ENCODE peak calls at places on chromosomes 16 and 17, in seven cellular contexts. B is HCT116, X is right atrium auricular region, Q is prostate gland, Y is K562, D is heart left ventricle, T is mammary epithelial cell. S is an unnamed sample. For H3K36me3, the result is how much of the 10 kb centered on the place peaks cover.

GRCh38 chr16:4613636-4614570 is 785 bp downstream of the UBALD1 start:
- DNase-seq in X (no peak), Q (no peak), B (no peak), T (peak), Y (peak), D (no peak), S (no peak)

GRCh38 chr17:80956321-80957190 is 35.1 kb upstream of the CHMP6 start:
- DNase-seq in X (no peak), D (peak), Y (no peak), Q (no peak), T (no peak), B (no peak), S (no peak)

GRCh38 chr17:17776889-17777288 is 59.9 kb downstream of the SREBF1 start:
- DNase-seq in D (no peak), X (no peak), Q (no peak), Y (no peak), B (no peak), T (no peak), S (no peak)

GRCh38 chr17:17155568-17155967 is 50.6 kb downstream of the PLD6 start:
- DNase-seq in B (no peak), Q (no peak), X (no peak), T (no peak), Y (no peak), D (no peak), S (no peak)

GRCh38 chr16:81530296-81530721 is 85.7 kb downstream of the CMIP start:
- DNase-seq in B (no peak), D (no peak), Y (no peak), Q (peak), X (no peak), T (peak), S (no peak)

GRCh38 chr17:39236981-39237441 is 11.3 kb upstream of the STAC2 start:
- DNase-seq in T (no peak), D (peak), Q (no peak), Y (peak), X (no peak), B (no peak), S (no peak)

GRCh38 chr17:49402706-49403105 is 12.0 kb downstream of the PHB1 start:
- DNase-seq in T (no peak), Y (no peak), B (no peak), Q (no peak), X (no peak), D (no peak), S (no peak)

GRCh38 chr16:67613808-67614207 is 31.1 kb upstream of the CARMIL2 start:
- DNase-seq in Y (no peak), B (no peak), Q (no peak), X (no peak), T (peak), D (no peak), S (no peak)

GRCh38 chr16:57736419-57737281 is 1.1 kb downstream of the KATNB1 start:
- DNase-seq in T (peak), B (no peak), Y (peak), Q (no peak), X (peak), D (no peak), S (no peak)

GRCh38 chr17:38601539-38602351 is 4.0 kb downstream of the SRCIN1 start:
- DNase-seq in Y (peak), T (no peak), D (no peak), B (no peak), X (no peak), Q (no peak), S (no peak)

GRCh38 chr16:85424260-85425060 is 188.7 kb upstream of the GSE1 start:
- DNase-seq in Y (no peak), X (no peak), T (no peak), B (no peak), Q (no peak), D (peak), S (no peak)

GRCh38 chr16:4968879-4969278 is 10.7 kb downstream of the SEC14L5 start:
- DNase-seq in Q (no peak), Y (no peak), T (no peak), X (no peak), B (no peak), D (no peak), S (no peak)

GRCh38 chr17:65122836-65123756 is 14.1 kb upstream of the RGS9 start:
- DNase-seq in D (peak), T (peak), B (peak), X (peak), Q (peak), Y (peak), S (peak)

GRCh38 chr16:47460755-47461597 is at the start of the genes ITFG1 and PHKB:
- DNase-seq in Y (peak), T (peak), B (peak), D (peak), X (peak), Q (peak), S (peak)

GRCh38 chr16:82639666-82640336 is 13.0 kb downstream of the CDH13 start:
- DNase-seq in Q (no peak), Y (peak), D (peak), B (peak), T (peak), X (no peak), S (no peak)

GRCh38 chr16:17827313-17827712 is 356.6 kb upstream of the XYLT1 start:
- DNase-seq in D (no peak), Q (no peak), Y (no peak), B (no peak), X (no peak), T (no peak), S (no peak)

GRCh38 chr16:50684823-50685455 is 3.8 kb upstream of the SNX20 start:
- DNase-seq in B (no peak), X (no peak), Y (no peak), Q (no peak), T (no peak), D (no peak), S (no peak)

GRCh38 chr16:17149904-17150483 is 320.8 kb downstream of the XYLT1 start:
- DNase-seq in D (no peak), T (no peak), Y (no peak), B (no peak), X (no peak), Q (no peak), S (no peak)

GRCh38 chr16:56617212-56618085 is 8.1 kb upstream of the MT1E start:
- DNase-seq in X (peak), Y (no peak), Q (peak), D (peak), T (peak), B (no peak), S (no peak)

GRCh38 chr16:56824335-56824734 is 40.7 kb upstream of the SLC12A3 start:
- DNase-seq in T (no peak), X (no peak), Y (no peak), Q (no peak), B (no peak), D (no peak), S (no peak)

GRCh38 chr16:72976047-72976746 is 71.7 kb downstream of the ZFHX3 start:
- DNase-seq in D (no peak), Q (no peak), B (no peak), X (no peak), Y (no peak), T (no peak), S (no peak)

GRCh38 chr17:199806-200603 is 18.6 kb upstream of the DOC2B start:
- DNase-seq in T (peak), Y (no peak), B (no peak), Q (no peak), X (no peak), D (no peak), S (no peak)

GRCh38 chr17:42531455-42532354 is 4.3 kb upstream of the NAGLU start:
- DNase-seq in Y (peak), B (no peak), T (peak), D (peak), Q (no peak), X (no peak), S (no peak)

GRCh38 chr16:66954097-66954659 is 6.9 kb upstream of the CES3 start:
- DNase-seq in T (peak), B (peak), Y (peak), X (peak), Q (peak), D (no peak), S (no peak)

GRCh38 chr16:88596477-88596876 is 26.3 kb downstream of the ZC3H18 start:
- DNase-seq in X (no peak), D (peak), Q (no peak), T (peak), B (no peak), Y (no peak), S (no peak)

GRCh38 chr16:88593489-88593888 is 23.3 kb downstream of the ZC3H18 start:
- DNase-seq in D (no peak), Q (no peak), T (no peak), X (no peak), B (no peak), Y (no peak), S (no peak)

GRCh38 chr16:88595921-88596320 is 25.7 kb downstream of the ZC3H18 start:
- DNase-seq in B (no peak), Q (no peak), Y (no peak), T (no peak), X (no peak), D (no peak), S (no peak)

GRCh38 chr16:88593910-88594309 is 23.7 kb downstream of the ZC3H18 start:
- DNase-seq in Y (no peak), T (no peak), B (no peak), D (no peak), X (no peak), Q (no peak), S (no peak)

DNA sequence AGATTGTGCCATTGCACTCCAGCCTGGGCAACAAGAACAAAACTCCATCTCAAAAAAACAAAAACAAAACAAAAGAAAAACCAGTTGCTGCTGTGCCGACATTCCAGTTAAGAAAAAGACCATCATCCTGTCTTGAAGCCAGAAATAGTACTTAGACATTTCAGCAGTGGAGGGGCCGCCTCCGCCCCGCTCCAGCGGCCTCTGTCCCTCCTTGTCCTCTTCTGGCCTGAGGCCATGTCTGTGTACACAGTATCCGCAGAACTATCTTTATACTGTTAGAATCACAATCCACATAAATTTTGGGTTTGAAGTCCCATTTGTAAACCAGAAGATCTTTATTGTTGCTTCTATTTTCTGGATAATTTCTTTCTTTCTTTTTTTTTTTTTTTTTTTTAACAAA is 24.9 kb downstream of the ZC3H18 start:
- DNase-seq in Y (no peak), B (no peak), Q (no peak), X (no peak), T (no peak), D (no peak), S (no peak)
- H3K36me3 ChIP-seq in Y (half or more), B (under half), Q (under half), X (under half), T (under half), D (under half), S (under half)

GRCh38 chr16:22630242-22630641 is 119.6 kb downstream of the NPIPB5 start:
- DNase-seq in Y (no peak), B (no peak), D (no peak), T (no peak), X (no peak), Q (no peak), S (no peak)
- H3K27ac ChIP-seq in Y (no peak), B (no peak), D (no peak), T (no peak), X (no peak), Q (no peak), S (no peak)

GRCh38 chr16:79375351-79375750 is 225.2 kb downstream of the MAF start:
- DNase-seq in T (no peak), D (no peak), B (no peak), X (no peak), Q (no peak), Y (no peak), S (no peak)

GRCh38 chr16:79381552-79382042 is 218.9 kb downstream of the MAF start:
- DNase-seq in X (no peak), Y (no peak), Q (no peak), T (no peak), B (no peak), D (no peak), S (no peak)

GRCh38 chr16:79380990-79381389 is 219.5 kb downstream of the MAF start:
- DNase-seq in Y (no peak), T (no peak), D (no peak), X (no peak), Q (no peak), B (no peak), S (no peak)

GRCh38 chr16:79379083-79379482 is 221.5 kb downstream of the MAF start:
- DNase-seq in Y (no peak), D (no peak), X (no peak), Q (no peak), B (no peak), T (no peak), S (no peak)
- TF ChIP-seq CTCF in Y (no peak), D (no peak), X (no peak), Q (no peak), B (no peak), T (no peak), S (no peak)

GRCh38 chr17:34993031-34993430 is 12.7 kb downstream of the LIG3 start:
- DNase-seq in Q (no peak), D (no peak), B (no peak), X (no peak), Y (no peak), T (no peak), S (no peak)
- H3K36me3 ChIP-seq in Q (under half), D (under half), B (half or more), X (half or more), Y (half or more), T (under half), S (under half)

GRCh38 chr17:45200701-45201100 is 21.0 kb upstream of the FMNL1 start:
- DNase-seq in Y (no peak), T (no peak), X (peak), Q (no peak), B (no peak), D (no peak), S (no peak)

GRCh38 chr17:45197108-45197507 is 24.6 kb upstream of the FMNL1 start:
- DNase-seq in X (no peak), Y (no peak), Q (no peak), B (no peak), D (no peak), T (no peak), S (no peak)

GRCh38 chr17:45197555-45198334 is 23.9 kb upstream of the FMNL1 start:
- DNase-seq in Y (peak), D (peak), T (peak), X (peak), Q (peak), B (peak), S (peak)

GRCh38 chr17:45201457-45201856 is 20.2 kb upstream of the FMNL1 start:
- DNase-seq in D (no peak), Y (no peak), B (no peak), Q (no peak), T (no peak), X (no peak), S (no peak)
- H3K27ac ChIP-seq in D (peak), Y (no peak), B (no peak), Q (no peak), T (no peak), X (peak), S (peak)

S was measured in esophagus muscularis mucosa.